ENCODE peak calls at places on chromosomes 11 and 22, in five cellular contexts. H, X, U, J and O are unnamed samples.

GRCh38 chr11:105942951-105943350 is 79.1 kb downstream of the MSANTD4 start:
- DNase-seq in H (no peak), X (no peak), U (no peak), J (peak), O (no peak)

GRCh38 chr11:67027483-67027930 is 4.6 kb downstream of the SYT12 start:
- DNase-seq in H (no peak), X (no peak), U (no peak), J (no peak), O (no peak)

GRCh38 chr11:75577198-75577597 is 15.1 kb downstream of the SERPINH1 start:
- DNase-seq in H (no peak), X (peak), U (peak), J (peak), O (no peak)

GRCh38 chr11:76787911-76788596 is 4.9 kb downstream of the TSKU start:
- DNase-seq in H (no peak), X (peak), U (no peak), J (peak), O (no peak)

GRCh38 chr11:26766996-26767395 is 45.1 kb upstream of the SLC5A12 start:
- DNase-seq in H (no peak), X (no peak), U (no peak), J (no peak), O (no peak)

GRCh38 chr11:65896009-65896999 is 3.9 kb downstream of the FOSL1 start:
- DNase-seq in H (no peak), X (no peak), U (no peak), J (no peak), O (no peak)

GRCh38 chr11:71250512-71251158 is 1.7 kb downstream of the SHANK2 start:
- DNase-seq in H (no peak), X (no peak), U (peak), J (no peak), O (no peak)

GRCh38 chr11:70415176-70415575 is 16.8 kb downstream of the CTTN start:
- DNase-seq in H (no peak), X (no peak), U (no peak), J (peak), O (no peak)

GRCh38 chr11:93487032-93487483 is 56.1 kb downstream of the SMCO4 start:
- DNase-seq in H (no peak), X (no peak), U (peak), J (no peak), O (peak)

GRCh38 chr11:33045551-33046255 is 6.3 kb downstream of the TCP11L1 start:
- DNase-seq in H (no peak), X (peak), U (peak), J (peak), O (no peak)

GRCh38 chr11:18495703-18496102 is 31.0 kb downstream of the TSG101 start:
- DNase-seq in H (no peak), X (no peak), U (no peak), J (no peak), O (no peak)

GRCh38 chr22:20781272-20781990 is 7.5 kb downstream of the SERPIND1 start:
- DNase-seq in H (no peak), X (peak), U (no peak), J (no peak), O (no peak)

GRCh38 chr11:20048246-20048645 is 112.0 kb downstream of the DBX1 start:
- DNase-seq in H (no peak), X (no peak), U (no peak), J (no peak), O (no peak)

GRCh38 chr22:49969751-49970527 is 9.4 kb downstream of the PIM3 start:
- DNase-seq in H (no peak), X (no peak), U (no peak), J (no peak), O (no peak)

GRCh38 chr22:49793296-49793695 is 34.4 kb downstream of the BRD1 start:
- DNase-seq in H (no peak), X (no peak), U (no peak), J (no peak), O (no peak)

GRCh38 chr22:47782461-47783075 is 1020.1 kb downstream of the TBC1D22A start:
- DNase-seq in H (peak), X (no peak), U (no peak), J (no peak), O (no peak)

GRCh38 chr22:40534379-40535188 is 101.9 kb downstream of the MRTFA start:
- DNase-seq in H (no peak), X (peak), U (no peak), J (peak), O (no peak)